ENCODE peak calls at places on chromosomes 2 and 18, in four cellular contexts. One of them, this sample, is unnamed.

GRCh38 chr2:9735335-9735734 is 104.5 kb upstream of the YWHAQ start:
- DNase-seq in IMR-90: no peak
- DNase-seq in H1: no peak
- DNase-seq in H9: no peak
- DNase-seq in this sample: no peak

GRCh38 chr2:30425326-30425725 is 21.7 kb upstream of the LCLAT1 start:
- DNase-seq in H1: no peak
- DNase-seq in H9: no peak
- DNase-seq in IMR-90: no peak
- DNase-seq in this sample: no peak

GRCh38 chr18:5543036-5543671 is 643 bp downstream of the EPB41L3 start:
- DNase-seq in H1: peak
- DNase-seq in H9: peak
- DNase-seq in IMR-90: no peak
- DNase-seq in this sample: peak

GRCh38 chr2:234363011-234363487 is 133.8 kb downstream of the ARL4C start:
- DNase-seq in IMR-90: no peak
- DNase-seq in H1: no peak
- DNase-seq in H9: peak
- DNase-seq in this sample: peak

GRCh38 chr2:177038772-177039484 is 173.7 kb upstream of the HNRNPA3 start:
- DNase-seq in IMR-90: no peak
- DNase-seq in H1: no peak
- DNase-seq in H9: no peak
- DNase-seq in this sample: no peak

GRCh38 chr2:55883339-55883738 is 40.2 kb downstream of the EFEMP1 start:
- DNase-seq in H1: no peak
- DNase-seq in H9: no peak
- DNase-seq in IMR-90: peak
- DNase-seq in this sample: peak

GRCh38 chr2:96493072-96493471 is 12.1 kb downstream of the NEURL3 start:
- DNase-seq in H9: peak
- DNase-seq in IMR-90: no peak
- DNase-seq in H1: no peak
- DNase-seq in this sample: peak

GRCh38 chr2:157628532-157629415 is at the start of gene ACVR1C:
- DNase-seq in H1: peak
- DNase-seq in H9: peak
- DNase-seq in IMR-90: peak
- DNase-seq in this sample: peak

GRCh38 chr2:217950401-217950871 is 52.4 kb downstream of the TNS1 start:
- DNase-seq in H9: no peak
- DNase-seq in IMR-90: no peak
- DNase-seq in H1: no peak
- DNase-seq in this sample: no peak

GRCh38 chr2:9638532-9638931 is 7.7 kb upstream of the YWHAQ start:
- DNase-seq in H9: no peak
- DNase-seq in H1: no peak
- DNase-seq in IMR-90: peak
- DNase-seq in this sample: no peak

GRCh38 chr18:9025104-9025838 is 77.2 kb upstream of the NDUFV2 start:
- DNase-seq in IMR-90: peak
- DNase-seq in H1: no peak
- DNase-seq in H9: no peak
- DNase-seq in this sample: no peak

DNA sequence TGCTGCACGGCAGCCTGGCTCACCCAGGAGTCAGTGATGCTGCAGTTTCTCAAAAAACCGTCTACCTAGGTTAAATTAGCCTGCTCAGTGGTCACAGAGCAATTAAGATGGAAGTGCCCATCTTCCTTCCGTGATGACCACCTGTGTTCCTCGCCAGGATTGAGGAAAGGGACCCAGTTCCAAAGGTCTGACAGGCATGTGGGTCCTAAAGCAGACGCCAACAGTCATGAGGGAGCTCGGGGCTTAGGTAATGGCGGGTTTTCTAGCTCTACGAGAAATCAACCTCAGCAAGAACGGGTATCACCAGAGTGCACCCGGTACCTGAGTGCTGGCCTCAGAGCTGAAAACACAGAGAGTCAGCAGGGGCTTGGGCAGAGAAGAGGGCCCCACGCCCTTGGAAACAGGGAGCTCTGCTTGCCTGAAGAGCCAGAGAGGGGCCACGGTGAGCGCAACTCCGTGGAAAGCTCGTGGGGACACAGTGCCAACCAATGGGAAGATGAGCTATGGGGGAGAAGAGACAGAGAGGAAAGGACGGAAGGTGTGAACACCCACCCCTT is 34.3 kb upstream of the DNMT3A start:
- DNase-seq in H9: peak
- DNase-seq in IMR-90: no peak
- DNase-seq in H1: peak
- DNase-seq in this sample: no peak
- H3K27ac ChIP-seq in H9: no peak
- H3K27ac ChIP-seq in IMR-90: no peak
- H3K27ac ChIP-seq in H1: no peak
- H3K27ac ChIP-seq in this sample: no peak

GRCh38 chr2:211469660-211470059 is 913.3 kb downstream of the CPS1 start:
- DNase-seq in H9: no peak
- DNase-seq in H1: no peak
- DNase-seq in IMR-90: no peak
- DNase-seq in this sample: no peak
- H3K56ac ChIP-seq in H9: no peak
- H3K56ac ChIP-seq in H1: no peak
- H3K56ac ChIP-seq in IMR-90: no peak
- H3K56ac ChIP-seq in this sample: no peak

GRCh38 chr2:208252766-208253492 is 1.9 kb downstream of the IDH1 start:
- DNase-seq in H1: no peak
- DNase-seq in IMR-90: no peak
- DNase-seq in H9: no peak
- DNase-seq in this sample: no peak
- H3K27ac ChIP-seq in H1: no peak
- H3K27ac ChIP-seq in IMR-90: peak
- H3K27ac ChIP-seq in H9: no peak
- H3K27ac ChIP-seq in this sample: no peak

DNA sequence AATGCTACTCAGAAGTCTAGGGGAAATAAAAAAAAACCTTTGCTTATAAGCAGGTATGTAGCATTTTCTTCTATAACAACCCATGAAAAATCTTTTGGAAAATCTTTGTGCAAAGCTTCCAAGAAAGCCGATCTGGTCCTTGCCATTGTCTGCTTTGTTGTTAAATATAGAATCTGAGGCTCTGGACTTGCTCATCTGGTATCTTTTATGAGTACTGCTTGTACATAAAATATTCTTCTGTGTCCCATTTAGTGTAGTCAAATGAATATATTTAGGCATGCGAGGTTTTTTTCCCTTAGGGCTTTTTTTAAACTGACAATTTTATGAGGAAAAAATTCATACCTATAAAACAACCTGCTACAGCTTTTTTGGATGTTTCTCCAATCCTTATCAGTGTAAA is 45.0 kb upstream of the RMND5A start:
- DNase-seq in H1: no peak
- DNase-seq in H9: no peak
- DNase-seq in IMR-90: no peak
- DNase-seq in this sample: no peak
- H3K56ac ChIP-seq in H1: no peak
- H3K56ac ChIP-seq in H9: no peak
- H3K56ac ChIP-seq in IMR-90: no peak
- H3K56ac ChIP-seq in this sample: no peak

DNA sequence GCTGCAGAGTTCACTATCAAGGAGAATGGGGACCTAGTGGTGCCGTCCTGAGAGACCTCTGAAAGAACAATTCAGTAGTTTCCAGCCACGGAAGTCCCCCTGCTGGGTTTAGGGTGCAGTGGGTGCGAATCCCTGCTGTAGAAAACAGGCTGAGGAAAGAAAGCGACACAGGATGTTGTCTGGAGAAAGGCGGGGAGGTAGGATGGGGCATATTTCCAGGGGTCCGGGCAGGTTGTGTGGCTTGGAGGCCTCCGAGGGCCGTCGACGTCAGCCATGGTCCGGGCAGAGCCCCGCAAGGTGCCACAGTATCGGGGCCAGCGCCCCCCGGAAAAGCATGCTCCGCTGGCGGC is 807 bp upstream of the CREB1 start:
- DNase-seq in IMR-90: no peak
- DNase-seq in H1: no peak
- DNase-seq in H9: peak
- DNase-seq in this sample: peak
- H3K27ac ChIP-seq in IMR-90: peak
- H3K27ac ChIP-seq in H1: peak
- H3K27ac ChIP-seq in H9: no peak
- H3K27ac ChIP-seq in this sample: peak

DNA sequence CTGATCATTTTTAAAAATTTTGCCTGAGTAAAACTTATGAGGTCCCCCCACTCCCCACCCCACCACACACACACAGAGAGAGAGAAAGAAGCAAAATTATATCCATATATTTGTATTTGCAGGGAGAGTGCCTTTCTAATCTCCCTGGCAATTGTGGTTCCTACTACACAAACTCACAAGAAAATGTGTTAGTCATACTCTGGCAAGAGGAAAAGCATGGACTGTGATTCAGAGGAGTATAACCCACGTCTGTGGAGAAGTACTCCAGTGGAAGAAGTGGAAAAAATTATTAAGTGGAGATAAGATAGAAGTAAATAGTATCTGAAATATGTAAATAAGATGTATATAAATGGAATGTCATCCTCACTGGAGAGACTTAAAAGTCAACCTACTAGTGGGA is 114.0 kb downstream of the DSEL start:
- DNase-seq in H9: no peak
- DNase-seq in IMR-90: peak
- DNase-seq in H1: no peak
- DNase-seq in this sample: no peak
- H3K56ac ChIP-seq in H9: no peak
- H3K56ac ChIP-seq in IMR-90: no peak
- H3K56ac ChIP-seq in H1: no peak
- H3K56ac ChIP-seq in this sample: no peak